ENCODE peak calls at places on chromosome 10, in four cellular contexts. U is K562, O is GM12878, E is H1. V is an unnamed sample.

GRCh38 chr10:73517166-73517888 is 21.5 kb upstream of the PPP3CB start:
- DNase-seq in O (no peak), E (no peak), U (peak; percentile 83), V (no peak)

GRCh38 chr10:108385963-108386362 is 1221.5 kb upstream of the SORCS1 start:
- DNase-seq in U (no peak), E (no peak), O (no peak), V (no peak)

GRCh38 chr10:29055091-29055490 is 233.8 kb upstream of the LYZL1 start:
- DNase-seq in O (no peak), U (no peak), E (no peak), V (no peak)

GRCh38 chr10:58731276-58731675 is 218.6 kb downstream of the BICC1 start:
- DNase-seq in U (no peak), E (no peak), O (no peak), V (no peak)

GRCh38 chr10:99435986-99436633 is 5.7 kb upstream of the GOT1 start:
- DNase-seq in U (peak; percentile 35), O (no peak), E (no peak), V (peak; percentile 36)

GRCh38 chr10:131660427-131660826 is 240.4 kb upstream of the PPP2R2D start:
- DNase-seq in E (no peak), O (no peak), U (no peak), V (no peak)

GRCh38 chr10:117502421-117503169 is 40.0 kb upstream of the EMX2 start:
- DNase-seq in E (no peak), O (no peak), U (no peak), V (peak; percentile 65)

GRCh38 chr10:33134011-33134751 is 176.2 kb upstream of the ITGB1 start:
- DNase-seq in E (no peak), O (peak; percentile 57), U (no peak), V (no peak)

GRCh38 chr10:104031631-104032030 is 54.0 kb downstream of the COL17A1 start:
- DNase-seq in O (no peak), U (no peak), E (no peak), V (no peak)

GRCh38 chr10:87979847-87980246 is 116.4 kb downstream of the PTEN start:
- DNase-seq in E (no peak), O (no peak), U (no peak), V (no peak)

GRCh38 chr10:23081891-23082290 is 13.5 kb upstream of the MSRB2 start:
- DNase-seq in U (peak; percentile 17), O (no peak), E (no peak), V (no peak)

GRCh38 chr10:69411476-69411875 is 5.2 kb downstream of the TACR2 start:
- DNase-seq in E (no peak), U (no peak), O (no peak), V (no peak)

GRCh38 chr10:69412232-69412631 is 4.5 kb downstream of the TACR2 start:
- DNase-seq in O (no peak), U (no peak), E (no peak), V (no peak)

GRCh38 chr10:69414036-69415018 is 2.4 kb downstream of the TACR2 start:
- DNase-seq in U (no peak), O (no peak), E (no peak), V (no peak)

GRCh38 chr10:69415049-69415448 is 1.7 kb downstream of the TACR2 start:
- DNase-seq in O (no peak), U (no peak), E (no peak), V (peak; percentile 52)

DNA sequence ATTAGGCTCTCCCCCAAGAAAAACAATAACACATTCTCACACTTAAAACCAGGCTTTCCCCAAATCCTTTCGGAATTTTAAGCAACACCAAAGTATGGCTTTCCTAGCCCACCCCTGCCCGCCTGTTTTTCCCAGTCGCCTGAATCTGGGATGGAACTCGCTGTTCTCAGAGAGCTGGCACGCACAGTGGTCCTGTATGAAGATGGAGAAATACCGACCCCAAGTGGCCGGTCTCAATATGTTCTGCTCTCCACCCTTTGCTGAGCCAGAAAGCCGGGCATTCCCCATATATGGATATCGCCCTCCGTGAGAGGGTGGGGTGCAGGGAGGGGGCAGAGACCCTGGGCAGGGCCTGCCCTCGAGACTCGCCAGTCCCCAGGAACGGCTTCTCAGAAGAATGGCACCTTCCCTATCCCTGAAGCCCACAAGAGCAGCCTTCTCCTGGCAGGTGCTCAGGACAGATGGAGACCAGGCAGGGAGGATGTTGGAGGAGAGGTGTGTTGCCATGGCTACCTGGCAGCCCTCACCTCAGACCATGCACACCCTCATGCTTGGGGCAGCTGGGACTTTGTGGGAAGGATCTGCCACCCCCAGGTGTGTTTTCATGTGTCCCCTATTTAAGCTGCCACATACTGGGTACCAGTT is 3.4 kb downstream of the TACR2 start:
- DNase-seq in E (peak; percentile 49), U (peak; percentile 59), O (no peak), V (peak; percentile 84)
- TF ChIP-seq YY1 in E (peak; percentile 60), U (no peak), O (no peak), V (no peak)

GRCh38 chr10:67046507-67046906 is 120.7 kb downstream of the LRRTM3 start:
- DNase-seq in O (no peak), U (no peak), E (no peak), V (no peak)

GRCh38 chr10:67045404-67045803 is 119.6 kb downstream of the LRRTM3 start:
- DNase-seq in U (no peak), O (no peak), E (no peak), V (no peak)

DNA sequence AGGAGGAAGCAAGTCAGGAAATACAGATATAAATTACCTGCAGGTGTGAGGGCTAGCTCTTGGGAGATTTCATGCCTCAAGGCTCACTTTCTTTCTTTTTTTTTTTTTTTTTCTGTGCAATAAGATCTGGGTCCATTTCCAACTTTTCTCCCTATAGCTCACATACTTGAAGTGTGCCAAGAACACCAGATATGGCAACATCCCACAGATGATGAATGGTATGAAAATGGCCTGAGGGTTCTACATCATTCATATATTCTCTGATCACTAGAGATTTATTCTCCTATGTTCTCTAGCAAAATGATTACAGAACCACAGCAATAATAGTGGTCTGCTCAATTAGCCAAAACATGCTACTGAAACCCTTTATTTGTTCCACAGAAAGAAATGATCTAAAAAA is 117.2 kb downstream of the LRRTM3 start:
- DNase-seq in U (no peak), O (no peak), E (no peak), V (no peak)
- TF ChIP-seq RAD21 in U (no peak), O (no peak), E (no peak), V (no peak)

GRCh38 chr10:12637649-12638048 is 288.3 kb downstream of the CAMK1D start:
- DNase-seq in O (no peak), U (no peak), E (no peak), V (no peak)

GRCh38 chr10:12638781-12639180 is 289.4 kb downstream of the CAMK1D start:
- DNase-seq in U (no peak), E (peak; percentile 23), O (no peak), V (no peak)

GRCh38 chr10:12636585-12636984 is 287.2 kb downstream of the CAMK1D start:
- DNase-seq in O (no peak), U (no peak), E (no peak), V (no peak)

GRCh38 chr10:12640026-12640425 is 290.7 kb downstream of the CAMK1D start:
- DNase-seq in U (no peak), E (no peak), O (no peak), V (no peak)

GRCh38 chr10:12638103-12638502 is 288.8 kb downstream of the CAMK1D start:
- DNase-seq in E (no peak), O (no peak), U (no peak), V (peak; percentile 23)
- TF ChIP-seq NRF1 in E (no peak), O (no peak), U (no peak), V (no peak)

GRCh38 chr10:62885656-62886461 is 69.7 kb upstream of the EGR2 start:
- DNase-seq in E (no peak), O (no peak), U (no peak), V (no peak)
- TF ChIP-seq YY1 in E (no peak), O (no peak), U (no peak), V (no peak)

GRCh38 chr10:97798958-97799565 is 27.3 kb upstream of the SFRP5 start:
- DNase-seq in U (no peak), E (no peak), O (no peak), V (no peak)
- TF ChIP-seq RAD21 in U (no peak), E (no peak), O (no peak), V (no peak)

GRCh38 chr10:101112799-101113594 is 18.1 kb upstream of the TLX1 start:
- DNase-seq in E (no peak), U (no peak), O (no peak), V (no peak)

GRCh38 chr10:101113890-101114403 is 17.2 kb upstream of the TLX1 start:
- DNase-seq in O (no peak), E (no peak), U (no peak), V (no peak)

GRCh38 chr10:101111547-101111946 is 19.6 kb upstream of the TLX1 start:
- DNase-seq in O (no peak), E (no peak), U (no peak), V (no peak)

GRCh38 chr10:101107771-101108170 is 23.3 kb upstream of the TLX1 start:
- DNase-seq in E (no peak), U (no peak), O (no peak), V (no peak)

GRCh38 chr10:101110856-101111523 is 20.1 kb upstream of the TLX1 start:
- DNase-seq in O (no peak), U (no peak), E (no peak), V (no peak)
- TF ChIP-seq NRF1 in O (no peak), U (no peak), E (no peak), V (no peak)

GRCh38 chr10:1211844-1212570 is 155.8 kb downstream of the WDR37 start:
- DNase-seq in O (no peak), U (no peak), E (no peak), V (peak; percentile 64)
- TF ChIP-seq YY1 in O (no peak), U (no peak), E (no peak), V (no peak)

DNA sequence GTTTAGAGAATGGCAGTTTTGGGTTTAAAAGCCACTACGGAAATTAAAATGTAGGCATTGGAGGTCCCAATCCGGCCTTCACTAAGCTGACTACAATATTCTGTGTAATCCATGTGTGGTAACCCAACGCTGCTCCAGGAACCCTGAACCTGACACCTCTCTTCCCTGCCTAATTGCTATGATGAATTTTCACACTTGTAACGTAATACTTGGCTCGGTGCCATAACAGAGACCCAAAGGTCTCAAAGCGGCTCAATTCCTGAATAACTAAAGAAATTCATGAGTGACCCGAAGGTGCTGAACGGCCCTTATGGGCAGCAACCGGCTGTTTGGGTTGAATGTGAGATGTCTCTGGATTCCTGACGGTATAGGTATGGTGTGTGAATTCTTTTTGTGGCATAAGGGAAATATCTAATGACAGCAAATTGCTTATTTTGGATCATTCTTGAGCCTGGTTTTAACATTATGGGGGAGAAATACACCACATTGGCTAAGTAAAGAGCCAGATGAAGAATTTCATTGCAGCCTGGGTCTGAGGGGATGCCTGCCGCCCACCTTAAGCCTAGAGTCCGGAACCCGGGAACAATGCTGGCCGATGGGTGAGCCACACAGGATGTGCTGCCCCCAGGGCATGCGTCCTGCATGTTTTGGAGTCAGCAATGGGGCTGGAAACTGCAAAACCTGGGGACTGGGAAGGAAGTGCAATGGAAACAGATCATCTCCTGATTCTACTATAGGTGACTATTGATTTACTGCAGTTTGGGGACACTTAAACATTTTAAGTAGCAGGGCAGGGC is 69.7 kb upstream of the FZD8 start:
- DNase-seq in O (no peak), U (no peak), E (no peak), V (no peak)
- TF ChIP-seq RAD21 in O (no peak), U (no peak), E (no peak), V (no peak)

V was measured in SK-N-SH.